ENCODE peak calls at places on chromosomes 12 and 14, in seven cellular contexts. J is upper lobe of left lung; M is CD8-positive, alpha-beta memory T cell; K is NCI-H69; A is left cardiac atrium; S is ELR; N is left ventricle myocardium superior. F is an unnamed sample.

GRCh38 chr12:111444314-111444705 is 38.6 kb downstream of the SH2B3 start:
- DNase-seq in A (no peak), M (no peak), S (peak), J (no peak), K (no peak), N (no peak), F (peak)

GRCh38 chr12:54579258-54579657 is 9.2 kb downstream of the PPP1R1A start:
- DNase-seq in N (no peak), A (no peak), J (no peak), K (no peak), S (no peak), M (no peak), F (no peak)

GRCh38 chr12:103503546-103504480 is 8.0 kb upstream of the C12orf42 start:
- DNase-seq in A (no peak), J (peak), S (peak), N (peak), K (peak), M (peak), F (no peak)

GRCh38 chr12:64189530-64189929 is 32.6 kb downstream of the KICS2 start:
- DNase-seq in K (no peak), M (no peak), N (no peak), S (no peak), J (no peak), A (no peak), F (no peak)

GRCh38 chr14:64209428-64210165 is 84.6 kb downstream of the ESR2 start:
- DNase-seq in N (peak), M (no peak), K (no peak), S (no peak), A (peak), J (peak), F (no peak)

GRCh38 chr12:71011261-71011660 is 90.7 kb upstream of the PTPRR start:
- DNase-seq in S (no peak), M (no peak), N (no peak), A (no peak), J (no peak), K (no peak), F (peak)

GRCh38 chr12:41193321-41193720 is 5.2 kb downstream of the PDZRN4 start:
- DNase-seq in K (no peak), S (no peak), M (no peak), J (no peak), N (no peak), A (no peak), F (no peak)

GRCh38 chr12:69583203-69583602 is 2.1 kb upstream of the CCT2 start:
- DNase-seq in M (no peak), A (no peak), N (no peak), K (peak), S (peak), J (no peak), F (peak)

GRCh38 chr14:35669782-35670181 is 135.8 kb downstream of the INSM2 start:
- DNase-seq in J (no peak), N (no peak), S (peak), M (no peak), K (peak), A (no peak), F (no peak)

GRCh38 chr12:131897276-131897675 is 2.9 kb downstream of the ULK1 start:
- DNase-seq in A (no peak), N (peak), M (no peak), J (no peak), K (no peak), S (no peak), F (no peak)

GRCh38 chr12:78293039-78293686 is 462.5 kb downstream of the NAV3 start:
- DNase-seq in N (no peak), S (peak), A (no peak), J (no peak), K (peak), M (no peak), F (peak)

GRCh38 chr12:25570418-25570817 is 17.3 kb upstream of the LMNTD1 start:
- DNase-seq in N (no peak), K (no peak), J (no peak), M (no peak), A (no peak), S (no peak), F (no peak)